ENCODE peak calls at places on chromosomes 16 and 17, in four cellular contexts. One of them, this sample, is unnamed.

GRCh38 chr16:81003610-81004460 is 2.9 kb downstream of the CMC2 start:
- DNase-seq in HepG2: no peak
- DNase-seq in A549: no peak
- DNase-seq in K562: no peak
- DNase-seq in this sample: no peak

GRCh38 chr17:49898547-49899490 is 51.0 kb upstream of the TAC4 start:
- DNase-seq in HepG2: peak
- DNase-seq in A549: peak
- DNase-seq in K562: peak
- DNase-seq in this sample: no peak

GRCh38 chr17:7260601-7261376 is 1.5 kb downstream of the CLDN7 start:
- DNase-seq in HepG2: no peak
- DNase-seq in K562: no peak
- DNase-seq in A549: no peak
- DNase-seq in this sample: no peak

GRCh38 chr16:12833939-12834338 is 30.3 kb upstream of the CPPED1 start:
- DNase-seq in A549: peak
- DNase-seq in K562: peak
- DNase-seq in HepG2: peak
- DNase-seq in this sample: peak

GRCh38 chr16:22937169-22937568 is 123.2 kb downstream of the HS3ST2 start:
- DNase-seq in K562: no peak
- DNase-seq in A549: no peak
- DNase-seq in HepG2: no peak
- DNase-seq in this sample: no peak

GRCh38 chr16:88459366-88460055 is 6.4 kb downstream of the ZFPM1 start:
- DNase-seq in K562: no peak
- DNase-seq in A549: no peak
- DNase-seq in HepG2: no peak
- DNase-seq in this sample: no peak

GRCh38 chr17:7656958-7657715 is 6.4 kb downstream of the ATP1B2 start:
- DNase-seq in HepG2: no peak
- DNase-seq in A549: no peak
- DNase-seq in K562: no peak
- DNase-seq in this sample: peak

GRCh38 chr16:2983706-2984136 is 3.5 kb upstream of the PKMYT1 start:
- DNase-seq in HepG2: peak
- DNase-seq in A549: peak
- DNase-seq in K562: peak
- DNase-seq in this sample: peak

GRCh38 chr17:3594056-3594810 is 15.0 kb downstream of the TRPV1 start:
- DNase-seq in A549: no peak
- DNase-seq in K562: no peak
- DNase-seq in HepG2: no peak
- DNase-seq in this sample: peak

GRCh38 chr16:29011112-29011511 is 26.3 kb downstream of the LAT start:
- DNase-seq in HepG2: no peak
- DNase-seq in A549: no peak
- DNase-seq in K562: no peak
- DNase-seq in this sample: peak

GRCh38 chr16:1763521-1764511 is 7.5 kb downstream of the NME3 start:
- DNase-seq in HepG2: no peak
- DNase-seq in A549: no peak
- DNase-seq in K562: peak
- DNase-seq in this sample: peak

GRCh38 chr17:83176956-83177583 is 97.7 kb downstream of the METRNL start:
- DNase-seq in A549: no peak
- DNase-seq in HepG2: no peak
- DNase-seq in K562: no peak
- DNase-seq in this sample: no peak

GRCh38 chr16:11784048-11784780 is 12.8 kb downstream of the ZC3H7A start:
- DNase-seq in K562: no peak
- DNase-seq in HepG2: no peak
- DNase-seq in A549: no peak
- DNase-seq in this sample: no peak

GRCh38 chr17:73371285-73371684 is 59.5 kb upstream of the CDC42EP4 start:
- DNase-seq in HepG2: no peak
- DNase-seq in K562: no peak
- DNase-seq in A549: peak
- DNase-seq in this sample: no peak

GRCh38 chr16:78242231-78242630 is 142.8 kb downstream of the WWOX start:
- DNase-seq in K562: no peak
- DNase-seq in A549: no peak
- DNase-seq in HepG2: peak
- DNase-seq in this sample: no peak

GRCh38 chr17:4934173-4934979 is 2.3 kb downstream of the GP1BA start:
- DNase-seq in HepG2: peak
- DNase-seq in K562: peak
- DNase-seq in A549: no peak
- DNase-seq in this sample: peak

GRCh38 chr16:47928008-47928407 is 227.8 kb downstream of the ABCC12 start:
- DNase-seq in HepG2: peak
- DNase-seq in K562: no peak
- DNase-seq in A549: no peak
- DNase-seq in this sample: no peak
- TF ChIP-seq USF2 in HepG2: no peak
- TF ChIP-seq USF2 in K562: no peak
- TF ChIP-seq USF2 in A549: no peak
- TF ChIP-seq USF2 in this sample: no peak

GRCh38 chr16:69531988-69532387 is 33.8 kb upstream of the NFAT5 start:
- DNase-seq in HepG2: no peak
- DNase-seq in A549: no peak
- DNase-seq in K562: no peak
- DNase-seq in this sample: no peak

GRCh38 chr16:69534720-69535119 is 31.0 kb upstream of the NFAT5 start:
- DNase-seq in HepG2: no peak
- DNase-seq in A549: no peak
- DNase-seq in K562: no peak
- DNase-seq in this sample: no peak

GRCh38 chr16:69537706-69538080 is 28.1 kb upstream of the NFAT5 start:
- DNase-seq in HepG2: no peak
- DNase-seq in K562: no peak
- DNase-seq in A549: no peak
- DNase-seq in this sample: no peak

GRCh38 chr16:69535123-69536050 is 30.4 kb upstream of the NFAT5 start:
- DNase-seq in A549: no peak
- DNase-seq in K562: no peak
- DNase-seq in HepG2: no peak
- DNase-seq in this sample: no peak

DNA sequence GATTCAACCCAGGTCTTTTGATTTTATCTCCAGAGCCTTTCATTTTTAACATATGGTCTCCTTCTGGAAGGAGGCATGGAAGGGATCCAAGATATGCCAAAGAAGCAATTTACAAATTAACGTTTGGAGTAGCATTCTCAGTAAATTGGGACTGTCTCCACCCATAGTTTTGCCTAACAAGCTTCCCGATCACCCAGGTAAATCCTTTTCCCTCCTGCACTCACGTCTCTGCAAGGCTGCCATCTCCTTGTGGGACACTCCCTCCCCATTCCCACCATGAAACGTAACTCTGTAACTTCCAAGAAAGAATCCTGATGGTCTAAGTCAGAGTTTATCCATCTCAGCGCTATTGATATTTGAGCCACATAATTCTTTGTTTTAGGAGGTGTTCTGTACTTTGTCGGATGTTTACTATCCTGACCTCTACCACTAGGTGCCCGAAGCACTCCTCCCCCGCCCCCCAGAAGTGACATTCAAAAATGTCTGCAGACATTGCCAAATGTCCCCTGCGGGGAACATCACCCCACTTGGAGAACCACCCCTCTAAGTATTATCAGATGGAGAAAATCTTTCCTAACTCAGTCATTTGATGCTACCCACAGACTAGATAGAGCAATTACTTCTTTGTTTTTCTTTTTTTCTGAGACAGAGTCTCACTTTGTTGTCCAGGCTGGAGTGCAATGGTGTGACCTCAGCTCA is 32.9 kb upstream of the NFAT5 start:
- DNase-seq in A549: no peak
- DNase-seq in HepG2: no peak
- DNase-seq in K562: peak
- DNase-seq in this sample: no peak
- TF ChIP-seq REST in A549: no peak
- TF ChIP-seq REST in HepG2: no peak
- TF ChIP-seq REST in K562: no peak
- TF ChIP-seq REST in this sample: no peak

GRCh38 chr17:10205549-10206185 is 7.3 kb upstream of the GAS7 start:
- DNase-seq in A549: no peak
- DNase-seq in HepG2: no peak
- DNase-seq in K562: no peak
- DNase-seq in this sample: no peak
- TF ChIP-seq USF2 in A549: no peak
- TF ChIP-seq USF2 in HepG2: no peak
- TF ChIP-seq USF2 in K562: no peak
- TF ChIP-seq USF2 in this sample: no peak

DNA sequence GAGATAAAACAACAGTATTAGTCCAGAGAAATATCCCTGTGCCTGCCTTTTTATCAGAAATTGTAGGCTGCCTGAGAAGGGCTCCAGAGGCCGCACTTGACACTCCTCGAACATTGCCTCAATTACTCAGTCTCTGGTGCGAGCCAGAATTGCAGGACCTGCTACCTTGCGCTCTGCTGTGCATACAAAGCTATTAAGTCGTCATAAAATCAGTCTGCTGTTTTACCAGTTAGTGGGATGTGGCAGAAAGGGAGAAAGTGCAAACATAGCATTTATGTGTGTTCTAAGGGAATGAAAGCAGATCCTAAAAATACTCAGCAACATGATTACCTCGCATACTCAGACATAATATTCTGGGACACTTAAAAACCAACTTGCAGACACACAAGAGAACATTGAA is 70.6 kb downstream of the TMC6 start:
- DNase-seq in K562: no peak
- DNase-seq in A549: no peak
- DNase-seq in HepG2: no peak
- DNase-seq in this sample: no peak
- TF ChIP-seq REST in K562: no peak
- TF ChIP-seq REST in A549: no peak
- TF ChIP-seq REST in HepG2: no peak
- TF ChIP-seq REST in this sample: no peak

GRCh38 chr17:40265337-40265736 is 22.3 kb upstream of the CDC6 start:
- DNase-seq in HepG2: no peak
- DNase-seq in K562: peak
- DNase-seq in A549: no peak
- DNase-seq in this sample: no peak

GRCh38 chr17:40264458-40265185 is 23.1 kb upstream of the CDC6 start:
- DNase-seq in A549: no peak
- DNase-seq in HepG2: no peak
- DNase-seq in K562: no peak
- DNase-seq in this sample: no peak

GRCh38 chr17:40268141-40268712 is 19.5 kb upstream of the CDC6 start:
- DNase-seq in A549: no peak
- DNase-seq in HepG2: peak
- DNase-seq in K562: no peak
- DNase-seq in this sample: no peak

DNA sequence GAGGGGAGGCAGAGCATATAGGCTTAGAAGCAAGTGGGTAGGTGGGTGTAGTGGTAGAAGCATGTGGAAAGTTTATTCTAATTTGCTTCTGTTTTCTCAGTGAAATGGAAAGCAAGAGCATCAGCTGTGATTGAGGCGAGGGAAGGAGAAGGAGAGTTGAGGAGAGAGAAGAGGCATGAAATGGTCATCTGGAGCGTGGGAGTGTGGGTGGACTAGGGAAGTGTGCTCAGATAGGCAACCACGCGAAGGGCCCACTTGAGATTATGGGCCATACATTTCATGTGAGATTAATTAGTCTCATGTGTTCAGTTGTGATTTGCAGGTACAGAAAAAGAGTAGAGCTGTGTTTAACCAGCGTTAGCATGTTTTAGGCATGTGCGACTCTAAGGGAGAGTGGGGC is 20.8 kb upstream of the CDC6 start:
- DNase-seq in HepG2: no peak
- DNase-seq in K562: no peak
- DNase-seq in A549: no peak
- DNase-seq in this sample: no peak
- TF ChIP-seq USF2 in HepG2: no peak
- TF ChIP-seq USF2 in K562: no peak
- TF ChIP-seq USF2 in A549: no peak
- TF ChIP-seq USF2 in this sample: no peak

DNA sequence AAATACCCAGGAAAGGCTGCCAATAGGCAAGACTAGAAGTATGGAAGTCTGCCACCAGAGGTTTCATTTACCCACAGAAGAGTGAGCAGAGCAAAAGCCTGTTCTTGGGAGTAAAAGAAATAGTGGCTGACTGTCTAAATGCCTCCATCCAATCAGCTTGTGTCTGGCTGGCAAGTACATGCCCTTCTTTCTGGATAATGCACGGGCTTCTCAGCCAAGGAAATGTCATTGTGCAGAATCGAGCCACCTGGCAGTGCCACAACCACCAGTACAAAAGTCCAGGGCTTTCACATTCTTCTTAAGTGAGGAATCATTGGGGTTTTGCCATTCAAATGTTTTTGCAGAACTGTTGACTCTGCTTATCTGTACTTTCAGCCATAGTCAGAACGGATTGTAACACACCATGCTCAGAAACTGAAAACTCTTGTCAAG is 10.1 kb upstream of the ERCC4 start:
- DNase-seq in A549: no peak
- DNase-seq in HepG2: peak
- DNase-seq in K562: no peak
- DNase-seq in this sample: no peak
- TF ChIP-seq REST in A549: no peak
- TF ChIP-seq REST in HepG2: no peak
- TF ChIP-seq REST in K562: no peak
- TF ChIP-seq REST in this sample: no peak

This sample was measured in SK-N-SH.